ENCODE peak calls at places on chromosomes 16 and 17, in six cellular contexts. X, G, L, Y, E and N are unnamed samples. For H3K4me1, the result is how much of the 10 kb centered on the place peaks cover.

GRCh38 chr16:55047331-55047730 is 116.7 kb downstream of the IRX5 start:
- DNase-seq in L (no peak), Y (no peak), X (no peak), E (no peak), G (no peak), N (no peak)

GRCh38 chr17:45296833-45297124 is 20.0 kb downstream of the MAP3K14 start:
- DNase-seq in G (no peak), L (no peak), Y (no peak), E (no peak), X (no peak), N (no peak)

GRCh38 chr16:48629531-48629930 is 19.6 kb upstream of the N4BP1 start:
- DNase-seq in G (peak), X (no peak), Y (no peak), L (no peak), E (no peak), N (no peak)

GRCh38 chr17:81161536-81161935 is 3.8 kb upstream of the PVALEF start:
- DNase-seq in Y (no peak), G (no peak), X (no peak), L (peak), E (no peak), N (no peak)

GRCh38 chr17:59892251-59892848 is 393 bp downstream of the TUBD1 start:
- DNase-seq in Y (peak), L (no peak), G (no peak), X (no peak), E (no peak), N (peak)

GRCh38 chr16:66988197-66988788 is at the start of gene CES4A:
- DNase-seq in G (no peak), E (no peak), X (no peak), Y (no peak), L (no peak), N (no peak)

GRCh38 chr17:15512310-15512709 is 44.9 kb upstream of the CDRT4 start:
- DNase-seq in E (no peak), X (no peak), L (no peak), G (no peak), Y (no peak), N (no peak)

GRCh38 chr17:77356690-77357201 is 216.0 kb downstream of the SEC14L1 start:
- DNase-seq in Y (no peak), E (no peak), L (no peak), G (no peak), X (no peak), N (no peak)

DNA sequence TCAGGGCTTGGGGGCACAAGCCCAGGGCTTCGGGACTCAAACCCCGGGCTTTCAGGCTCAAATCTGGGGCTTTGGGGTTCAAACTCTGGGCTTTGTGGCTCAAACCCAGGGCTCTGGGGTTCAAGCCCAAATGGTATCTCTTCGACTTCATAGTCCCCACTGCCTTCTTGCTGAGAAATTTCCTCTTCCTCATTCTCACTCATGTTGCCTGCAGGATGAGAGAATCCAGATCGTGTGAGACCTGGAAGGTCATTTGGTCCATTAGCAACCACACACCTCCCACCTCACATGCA is 576 bp downstream of the ZNF768 start:
- DNase-seq in G (no peak), E (no peak), X (no peak), Y (no peak), L (no peak), N (no peak)
- H3K4me1 ChIP-seq in G (under half), E (under half), X (under half), Y (under half), L (under half), N (under half)

DNA sequence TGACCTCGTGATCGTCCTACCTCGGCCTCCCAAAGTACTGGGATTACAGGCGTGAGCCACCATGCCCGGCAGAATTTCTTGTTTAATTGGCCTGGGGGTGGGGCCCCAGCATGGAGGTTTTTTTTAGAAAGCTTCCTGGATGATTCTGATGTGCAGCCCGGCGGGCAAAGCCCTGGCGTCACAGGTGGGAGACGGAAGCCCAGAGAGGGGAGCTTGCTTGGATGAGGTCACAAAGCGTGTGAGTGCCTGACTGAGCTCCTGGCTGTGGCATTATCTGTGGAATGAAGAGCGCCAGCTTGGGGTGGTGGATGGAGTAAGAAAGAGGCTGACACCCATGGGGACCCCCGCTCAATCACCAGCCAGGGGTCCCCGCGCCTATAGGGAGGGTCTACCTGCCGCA is 4.1 kb downstream of the VASN start:
- DNase-seq in Y (no peak), G (no peak), L (no peak), X (no peak), E (no peak), N (no peak)
- H3K4me1 ChIP-seq in Y (under half), G (half or more), L (under half), X (half or more), E (half or more), N (under half)

DNA sequence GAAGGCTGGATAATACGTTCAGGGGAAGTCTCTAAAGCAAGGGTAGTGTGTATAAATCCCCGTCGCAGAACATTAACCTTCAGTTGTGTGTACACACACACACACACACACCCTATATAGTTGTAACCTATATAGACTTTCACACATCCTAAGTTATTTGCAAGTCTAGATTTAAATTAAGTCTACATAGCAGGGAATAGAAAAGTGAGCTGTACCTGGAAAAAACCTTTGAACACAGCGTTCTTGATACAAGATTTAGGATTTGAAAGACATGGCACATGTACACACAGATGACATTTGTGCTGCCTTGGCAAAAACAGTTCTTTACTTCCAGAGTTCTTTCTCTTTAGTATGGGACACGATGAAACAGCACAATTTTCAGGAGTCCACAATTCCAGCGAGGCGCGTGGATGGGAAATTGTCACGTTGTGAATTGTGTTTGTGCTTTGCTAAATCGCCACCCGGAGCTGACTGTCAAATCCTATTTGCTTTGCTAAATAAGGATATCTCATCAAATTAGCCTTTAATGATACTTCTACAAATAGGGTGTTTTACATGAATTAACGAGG is 233.9 kb downstream of the MRTFB start:
- DNase-seq in L (no peak), E (no peak), X (no peak), Y (no peak), G (no peak), N (no peak)
- H3K4me1 ChIP-seq in L (under half), E (under half), X (half or more), Y (under half), G (under half), N (under half)

GRCh38 chr17:30323262-30323894 is 10.5 kb downstream of the TMIGD1 start:
- DNase-seq in X (no peak), Y (peak), G (no peak), L (no peak), E (no peak), N (no peak)
- H3K4me1 ChIP-seq in X (under half), Y (under half), G (under half), L (under half), E (under half), N (under half)

DNA sequence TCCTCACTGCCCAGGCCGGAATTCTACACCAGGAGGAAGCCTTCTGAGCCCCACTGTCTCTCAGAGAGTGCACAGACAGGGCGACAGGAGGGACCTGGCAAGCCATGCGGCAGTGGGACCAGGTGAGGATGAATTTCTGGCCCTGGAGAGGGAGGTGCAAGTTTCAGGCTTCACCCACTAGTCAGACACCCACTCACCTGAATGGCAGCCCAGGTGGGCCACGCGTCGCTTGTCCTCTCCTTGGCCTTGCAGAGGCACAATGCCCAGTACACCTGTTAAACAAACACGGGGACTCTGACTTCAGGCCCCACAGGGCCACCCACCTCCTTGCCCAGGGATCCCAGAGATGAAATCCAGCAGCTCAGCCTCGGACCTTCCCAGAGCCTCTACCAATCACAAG is 4.2 kb downstream of the CORO7 start:
- DNase-seq in X (no peak), L (no peak), E (no peak), Y (no peak), G (no peak), N (no peak)
- H3K4me1 ChIP-seq in X (half or more), L (under half), E (under half), Y (under half), G (half or more), N (under half)

GRCh38 chr17:69240201-69240600 is 11.6 kb upstream of the ABCA10 start:
- DNase-seq in Y (no peak), L (no peak), G (no peak), X (no peak), E (no peak), N (no peak)
- H3K4me1 ChIP-seq in Y (under half), L (under half), G (under half), X (under half), E (under half), N (under half)

GRCh38 chr17:76264755-76265623 is at the start of gene UBALD2:
- DNase-seq in X (peak), G (peak), Y (peak), E (peak), L (peak), N (peak)
- H3K4me1 ChIP-seq in X (half or more), G (half or more), Y (under half), E (under half), L (half or more), N (under half)

GRCh38 chr17:4087911-4088693 is 54.7 kb downstream of the ZZEF1 start:
- DNase-seq in Y (no peak), E (no peak), G (no peak), X (no peak), L (no peak), N (no peak)
- H3K4me1 ChIP-seq in Y (under half), E (under half), G (under half), X (under half), L (under half), N (under half)

DNA sequence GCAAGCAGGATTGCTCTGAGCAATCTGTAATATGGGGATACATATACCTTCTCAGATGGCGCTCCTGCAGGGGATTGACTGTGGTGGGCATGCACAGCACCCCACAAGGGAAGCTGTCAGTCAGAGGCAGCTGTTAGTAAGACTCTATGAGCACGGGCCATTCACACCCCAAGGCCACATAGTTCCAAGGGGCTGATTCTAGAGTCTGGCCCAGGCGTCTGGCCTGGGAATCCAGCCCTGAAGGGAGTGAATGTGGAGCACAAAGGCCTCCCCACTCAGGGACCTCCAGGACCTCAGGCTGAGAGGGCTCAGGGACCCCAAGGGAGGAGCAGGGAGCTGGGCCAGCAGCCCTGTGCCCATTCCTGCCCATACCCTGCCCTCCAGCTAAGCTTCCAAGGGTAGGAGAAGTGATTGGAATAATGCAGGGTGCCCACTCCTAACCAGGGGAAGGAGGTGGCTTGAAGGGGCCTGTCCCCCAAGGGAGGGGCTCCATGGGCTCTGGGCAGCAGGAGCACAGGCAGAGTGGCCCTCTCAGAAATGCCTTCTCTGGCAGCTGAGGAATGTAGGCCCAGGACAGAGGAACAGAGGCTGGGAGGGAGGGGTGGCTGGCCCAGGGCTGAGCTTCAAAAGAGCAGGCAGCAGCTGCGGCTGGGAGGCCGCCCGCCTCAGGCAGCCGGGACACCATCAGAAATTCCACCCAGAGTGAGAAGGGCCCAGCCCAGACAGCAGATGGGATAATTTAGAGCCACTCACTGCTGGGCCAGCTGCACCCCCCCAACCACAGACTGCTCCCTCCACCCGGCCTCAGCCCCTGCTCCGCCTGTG is 48.9 kb upstream of the MRPS23 start:
- DNase-seq in Y (peak), L (peak), E (no peak), X (peak), G (peak), N (no peak)
- H3K4me1 ChIP-seq in Y (under half), L (half or more), E (under half), X (half or more), G (half or more), N (under half)

DNA sequence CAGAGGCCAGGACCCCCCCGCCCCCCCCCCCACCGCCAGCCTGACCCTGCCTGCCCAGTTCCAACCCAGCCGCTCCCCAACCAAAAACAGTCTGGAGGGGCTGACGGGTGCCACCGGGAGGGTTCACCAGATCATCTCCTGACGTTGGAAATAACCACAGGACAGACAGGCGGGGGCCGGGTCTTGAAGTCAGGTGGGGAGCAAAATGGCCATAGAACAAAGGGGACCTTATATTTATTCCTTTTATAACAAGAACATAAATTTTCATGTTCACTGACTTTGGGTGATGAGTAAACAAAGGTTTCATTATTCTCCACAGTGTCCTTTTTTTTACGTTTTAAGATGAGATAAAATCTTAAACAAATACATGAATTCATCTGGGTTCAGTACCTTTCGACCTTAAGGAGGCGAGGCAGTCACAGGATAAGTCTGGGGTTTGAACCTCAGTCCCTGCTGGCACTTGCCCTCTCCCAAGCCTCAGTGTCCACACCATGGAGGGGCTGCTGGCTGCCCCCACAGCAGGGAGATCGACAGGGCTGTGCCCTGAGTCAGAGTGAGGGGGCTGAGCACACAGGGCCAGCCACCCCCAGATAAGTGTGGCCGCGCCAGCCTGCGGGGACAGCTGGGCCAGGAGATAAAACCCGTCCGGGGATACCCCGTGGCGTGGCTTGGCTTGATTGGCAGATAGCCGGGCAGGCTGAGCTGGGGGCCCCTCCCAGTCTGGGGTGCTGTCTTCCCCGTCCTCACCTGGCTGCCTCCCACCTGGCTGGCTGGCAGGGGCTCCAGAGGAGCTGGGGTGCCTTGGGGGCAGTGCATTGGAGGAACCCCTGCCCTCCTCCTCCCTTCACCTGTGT is 15.0 kb downstream of the SLC7A5 start:
- DNase-seq in X (no peak), E (no peak), G (no peak), L (peak), Y (peak), N (no peak)
- H3K4me1 ChIP-seq in X (half or more), E (under half), G (under half), L (under half), Y (under half), N (under half)